ENCODE peak calls at places on chromosomes 3 and 15, in five cellular contexts. I is NAMALWA, Q is RCC 7860, X is C1 segment of cervical spinal cord, N is MV-4-11. C is an unnamed sample.

GRCh38 chr3:156751461-156752025 is 74.6 kb upstream of the LEKR1 start:
- DNase-seq in I (no peak), Q (no peak), X (peak; percentile 13), N (no peak), C (no peak)

GRCh38 chr3:152508705-152509104 is 240.0 kb downstream of the MBNL1 start:
- DNase-seq in I (peak; percentile 58), Q (no peak), X (no peak), N (no peak), C (no peak)

GRCh38 chr3:23865595-23866396 is 51.0 kb downstream of the NKIRAS1 start:
- DNase-seq in I (peak; percentile 34), Q (no peak), X (peak; percentile 44), N (no peak), C (peak; percentile 18)

GRCh38 chr3:67976683-67977082 is 322.3 kb upstream of the SUCLG2 start:
- DNase-seq in I (no peak), Q (peak; percentile 12), X (no peak), N (no peak), C (no peak)

GRCh38 chr3:27607370-27607769 is 114.8 kb downstream of the EOMES start:
- DNase-seq in I (no peak), Q (no peak), X (no peak), N (peak; percentile 43), C (no peak)

GRCh38 chr15:67300266-67300914 is 45.8 kb downstream of the IQCH start:
- DNase-seq in I (no peak), Q (no peak), X (no peak), N (no peak), C (no peak)

GRCh38 chr15:57153140-57153539 is 223.2 kb upstream of the CGNL1 start:
- DNase-seq in I (no peak), Q (no peak), X (no peak), N (peak; percentile 72), C (no peak)

GRCh38 chr3:11459147-11459837 is 184.4 kb downstream of the VGLL4 start:
- DNase-seq in I (no peak), Q (no peak), X (no peak), N (no peak), C (no peak)

GRCh38 chr3:127194601-127195187 is 1.8 kb downstream of the PRR23E start:
- DNase-seq in I (no peak), Q (no peak), X (no peak), N (no peak), C (no peak)

GRCh38 chr3:188152660-188153497 is 1.1 kb upstream of the LPP start:
- DNase-seq in I (peak; percentile 23), Q (no peak), X (peak; percentile 57), N (no peak), C (no peak)

GRCh38 chr3:65597952-65598413 is 440.7 kb downstream of the MAGI1 start:
- DNase-seq in I (no peak), Q (no peak), X (peak; percentile 63), N (no peak), C (no peak)

GRCh38 chr15:78004919-78005634 is 72.4 kb downstream of the TBC1D2B start:
- DNase-seq in I (no peak), Q (no peak), X (peak; percentile 68), N (no peak), C (no peak)

GRCh38 chr15:23038741-23039150 is 623 bp downstream of the TUBGCP5 start:
- DNase-seq in I (peak; percentile 68), Q (peak; percentile 57), X (no peak), N (no peak), C (no peak)

C was measured in anterior cingulate cortex.